ENCODE peak calls at places on chromosomes 1 and 21, in four cellular contexts. One of them, this sample, is unnamed.

GRCh38 chr1:210085359-210085758 is 147.2 kb upstream of the SERTAD4 start:
- DNase-seq in CD4-positive, alpha-beta T cell: no peak
- DNase-seq in fibroblast of lung: no peak
- DNase-seq in ovary: no peak
- DNase-seq in this sample: no peak

GRCh38 chr1:20061866-20062265 is 8.1 kb upstream of the PLA2G5 start:
- DNase-seq in fibroblast of lung: peak
- DNase-seq in CD4-positive, alpha-beta T cell: no peak
- DNase-seq in ovary: no peak
- DNase-seq in this sample: no peak

GRCh38 chr1:172320723-172321122 is 99.8 kb upstream of the C1orf105 start:
- DNase-seq in fibroblast of lung: peak
- DNase-seq in CD4-positive, alpha-beta T cell: no peak
- DNase-seq in ovary: no peak
- DNase-seq in this sample: no peak

GRCh38 chr1:227774721-227775665 is 39.8 kb downstream of the SNAP47 start:
- DNase-seq in ovary: peak
- DNase-seq in fibroblast of lung: peak
- DNase-seq in CD4-positive, alpha-beta T cell: no peak
- DNase-seq in this sample: no peak

GRCh38 chr1:27591622-27592021 is 12.3 kb downstream of the AHDC1 start:
- DNase-seq in ovary: no peak
- DNase-seq in CD4-positive, alpha-beta T cell: no peak
- DNase-seq in fibroblast of lung: peak
- DNase-seq in this sample: no peak

GRCh38 chr1:224052767-224053166 is 61.1 kb upstream of the FBXO28 start:
- DNase-seq in CD4-positive, alpha-beta T cell: no peak
- DNase-seq in ovary: no peak
- DNase-seq in fibroblast of lung: peak
- DNase-seq in this sample: no peak

GRCh38 chr1:192477630-192478029 is 97.9 kb upstream of the RGS1 start:
- DNase-seq in ovary: no peak
- DNase-seq in fibroblast of lung: peak
- DNase-seq in CD4-positive, alpha-beta T cell: no peak
- DNase-seq in this sample: no peak

GRCh38 chr1:180270767-180271639 is 40.9 kb downstream of the LHX4 start:
- DNase-seq in CD4-positive, alpha-beta T cell: no peak
- DNase-seq in ovary: peak
- DNase-seq in fibroblast of lung: peak
- DNase-seq in this sample: no peak

GRCh38 chr1:210361665-210362064 is 33.0 kb downstream of the HHAT start:
- DNase-seq in fibroblast of lung: peak
- DNase-seq in CD4-positive, alpha-beta T cell: no peak
- DNase-seq in ovary: no peak
- DNase-seq in this sample: no peak

GRCh38 chr1:20401405-20402010 is 84.5 kb downstream of the CAMK2N1 start:
- DNase-seq in CD4-positive, alpha-beta T cell: no peak
- DNase-seq in fibroblast of lung: no peak
- DNase-seq in ovary: no peak
- DNase-seq in this sample: no peak

GRCh38 chr1:229295745-229296144 is 24.8 kb downstream of the RAB4A start:
- DNase-seq in fibroblast of lung: no peak
- DNase-seq in CD4-positive, alpha-beta T cell: no peak
- DNase-seq in ovary: no peak
- DNase-seq in this sample: no peak

GRCh38 chr1:33130297-33130696 is 49.3 kb downstream of the AZIN2 start:
- DNase-seq in ovary: no peak
- DNase-seq in CD4-positive, alpha-beta T cell: no peak
- DNase-seq in fibroblast of lung: peak
- DNase-seq in this sample: peak

GRCh38 chr21:34965200-34966174 is 83.6 kb downstream of the RUNX1 start:
- DNase-seq in CD4-positive, alpha-beta T cell: no peak
- DNase-seq in ovary: no peak
- DNase-seq in fibroblast of lung: peak
- DNase-seq in this sample: no peak

GRCh38 chr1:151846062-151846568 is 6.5 kb upstream of the C2CD4D start:
- DNase-seq in CD4-positive, alpha-beta T cell: no peak
- DNase-seq in fibroblast of lung: peak
- DNase-seq in ovary: no peak
- DNase-seq in this sample: no peak

GRCh38 chr1:155127105-155127671 is 488 bp upstream of the EFNA1 start:
- DNase-seq in fibroblast of lung: peak
- DNase-seq in ovary: peak
- DNase-seq in CD4-positive, alpha-beta T cell: no peak
- DNase-seq in this sample: no peak

GRCh38 chr1:89464008-89464407 is 60.6 kb upstream of the LRRC8B start:
- DNase-seq in CD4-positive, alpha-beta T cell: no peak
- DNase-seq in fibroblast of lung: no peak
- DNase-seq in ovary: no peak
- DNase-seq in this sample: no peak

GRCh38 chr1:226109829-226110248 is 47.3 kb downstream of the H3-3A start:
- DNase-seq in fibroblast of lung: peak
- DNase-seq in ovary: peak
- DNase-seq in CD4-positive, alpha-beta T cell: peak
- DNase-seq in this sample: peak

GRCh38 chr1:154970631-154971340 is at the start of gene SHC1:
- DNase-seq in CD4-positive, alpha-beta T cell: no peak
- DNase-seq in ovary: peak
- DNase-seq in fibroblast of lung: peak
- DNase-seq in this sample: no peak

GRCh38 chr21:33655591-33656221 is 13.4 kb downstream of the ITSN1 start:
- DNase-seq in fibroblast of lung: peak
- DNase-seq in ovary: no peak
- DNase-seq in CD4-positive, alpha-beta T cell: no peak
- DNase-seq in this sample: no peak

GRCh38 chr1:93013311-93014091 is 52.2 kb upstream of the DIPK1A start:
- DNase-seq in ovary: no peak
- DNase-seq in fibroblast of lung: peak
- DNase-seq in CD4-positive, alpha-beta T cell: no peak
- DNase-seq in this sample: no peak

GRCh38 chr21:43702785-43703067 is 16.2 kb upstream of the PDXK start:
- DNase-seq in ovary: no peak
- DNase-seq in CD4-positive, alpha-beta T cell: no peak
- DNase-seq in fibroblast of lung: peak
- DNase-seq in this sample: no peak

GRCh38 chr1:92854386-92854785 is 22.5 kb downstream of the RPL5 start:
- DNase-seq in CD4-positive, alpha-beta T cell: no peak
- DNase-seq in fibroblast of lung: no peak
- DNase-seq in ovary: no peak
- DNase-seq in this sample: no peak

GRCh38 chr1:228015276-228016180 is 8.7 kb downstream of the WNT3A start:
- DNase-seq in fibroblast of lung: peak
- DNase-seq in ovary: peak
- DNase-seq in CD4-positive, alpha-beta T cell: no peak
- DNase-seq in this sample: no peak

GRCh38 chr1:44251989-44252625 is 38.8 kb downstream of the DMAP1 start:
- DNase-seq in CD4-positive, alpha-beta T cell: no peak
- DNase-seq in ovary: no peak
- DNase-seq in fibroblast of lung: no peak
- DNase-seq in this sample: no peak

GRCh38 chr1:170388489-170388888 is 143.5 kb upstream of the GORAB start:
- DNase-seq in fibroblast of lung: no peak
- DNase-seq in ovary: no peak
- DNase-seq in CD4-positive, alpha-beta T cell: no peak
- DNase-seq in this sample: no peak

GRCh38 chr1:7108251-7108650 is 323.0 kb downstream of the CAMTA1 start:
- DNase-seq in ovary: no peak
- DNase-seq in CD4-positive, alpha-beta T cell: no peak
- DNase-seq in fibroblast of lung: no peak
- DNase-seq in this sample: no peak

GRCh38 chr1:33050221-33051076 is 13.8 kb upstream of the AK2 start:
- DNase-seq in fibroblast of lung: peak
- DNase-seq in CD4-positive, alpha-beta T cell: no peak
- DNase-seq in ovary: no peak
- DNase-seq in this sample: no peak

GRCh38 chr1:98325646-98326441 is 335.7 kb upstream of the SNX7 start:
- DNase-seq in fibroblast of lung: peak
- DNase-seq in ovary: no peak
- DNase-seq in CD4-positive, alpha-beta T cell: no peak
- DNase-seq in this sample: no peak

GRCh38 chr21:45294509-45295291 is 7.0 kb upstream of the POFUT2 start:
- DNase-seq in CD4-positive, alpha-beta T cell: no peak
- DNase-seq in ovary: peak
- DNase-seq in fibroblast of lung: peak
- DNase-seq in this sample: no peak

GRCh38 chr1:185265314-185265713 is 51.7 kb downstream of the IVNS1ABP start:
- DNase-seq in ovary: no peak
- DNase-seq in fibroblast of lung: no peak
- DNase-seq in CD4-positive, alpha-beta T cell: no peak
- DNase-seq in this sample: no peak

GRCh38 chr1:160607051-160608032 is 28.0 kb upstream of the CD84 start:
- DNase-seq in fibroblast of lung: peak
- DNase-seq in ovary: no peak
- DNase-seq in CD4-positive, alpha-beta T cell: peak
- DNase-seq in this sample: peak

GRCh38 chr1:74534241-74534640 is 21.8 kb upstream of the LRRC53 start:
- DNase-seq in ovary: no peak
- DNase-seq in CD4-positive, alpha-beta T cell: no peak
- DNase-seq in fibroblast of lung: peak
- DNase-seq in this sample: no peak

GRCh38 chr1:90964444-90965035 is 57.3 kb downstream of the ZNF644 start:
- DNase-seq in ovary: no peak
- DNase-seq in CD4-positive, alpha-beta T cell: no peak
- DNase-seq in fibroblast of lung: peak
- DNase-seq in this sample: no peak

GRCh38 chr1:243587823-243588560 is 262.1 kb downstream of the AKT3 start:
- DNase-seq in ovary: no peak
- DNase-seq in fibroblast of lung: no peak
- DNase-seq in CD4-positive, alpha-beta T cell: no peak
- DNase-seq in this sample: no peak

GRCh38 chr1:121538943-121539575 is 354.3 kb downstream of the SRGAP2C start:
- DNase-seq in ovary: no peak
- DNase-seq in CD4-positive, alpha-beta T cell: no peak
- DNase-seq in fibroblast of lung: no peak
- DNase-seq in this sample: no peak

GRCh38 chr1:186187601-186188000 is 187.5 kb downstream of the TPR start:
- DNase-seq in ovary: no peak
- DNase-seq in fibroblast of lung: no peak
- DNase-seq in CD4-positive, alpha-beta T cell: no peak
- DNase-seq in this sample: no peak

GRCh38 chr1:35288761-35289160 is 20.3 kb downstream of the ZMYM4 start:
- DNase-seq in fibroblast of lung: peak
- DNase-seq in CD4-positive, alpha-beta T cell: no peak
- DNase-seq in ovary: no peak
- DNase-seq in this sample: no peak

GRCh38 chr21:37909936-37910335 is 6.3 kb downstream of the KCNJ6 start:
- DNase-seq in fibroblast of lung: no peak
- DNase-seq in ovary: no peak
- DNase-seq in CD4-positive, alpha-beta T cell: no peak
- DNase-seq in this sample: no peak
- TF ChIP-seq CTCF in fibroblast of lung: no peak
- TF ChIP-seq CTCF in ovary: no peak
- TF ChIP-seq CTCF in CD4-positive, alpha-beta T cell: no peak
- TF ChIP-seq CTCF in this sample: no peak

GRCh38 chr1:164624393-164624792 is 65.4 kb downstream of the PBX1 start:
- DNase-seq in ovary: no peak
- DNase-seq in fibroblast of lung: no peak
- DNase-seq in CD4-positive, alpha-beta T cell: no peak
- DNase-seq in this sample: no peak
- TF ChIP-seq CTCF in ovary: no peak
- TF ChIP-seq CTCF in fibroblast of lung: no peak
- TF ChIP-seq CTCF in CD4-positive, alpha-beta T cell: no peak
- TF ChIP-seq CTCF in this sample: no peak

DNA sequence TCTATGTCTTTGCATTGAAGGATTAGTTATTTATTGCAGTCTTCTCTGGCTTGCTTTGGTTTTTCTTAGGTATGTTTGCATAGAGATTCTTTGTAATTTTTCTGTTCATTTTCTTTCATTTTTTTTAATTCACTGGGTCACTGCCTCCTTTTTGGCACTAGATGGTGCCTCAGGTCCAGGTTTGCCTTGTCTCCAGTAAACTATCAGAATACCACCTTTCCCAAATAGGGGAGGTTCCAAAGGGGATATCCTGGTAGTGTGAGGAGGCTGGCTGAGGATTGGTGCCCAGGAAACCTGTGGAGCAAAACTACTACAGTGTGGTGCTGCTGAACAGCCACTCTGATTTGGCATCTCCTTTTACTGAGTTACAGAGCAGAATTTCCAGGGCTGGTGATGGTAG is 257.1 kb downstream of the KCTD3 start:
- DNase-seq in CD4-positive, alpha-beta T cell: no peak
- DNase-seq in ovary: no peak
- DNase-seq in fibroblast of lung: peak
- DNase-seq in this sample: no peak
- TF ChIP-seq CTCF in CD4-positive, alpha-beta T cell: no peak
- TF ChIP-seq CTCF in ovary: no peak
- TF ChIP-seq CTCF in fibroblast of lung: peak
- TF ChIP-seq CTCF in this sample: no peak

GRCh38 chr1:54871275-54872040 is 15.5 kb downstream of the DHCR24 start:
- DNase-seq in CD4-positive, alpha-beta T cell: no peak
- DNase-seq in fibroblast of lung: no peak
- DNase-seq in ovary: peak
- DNase-seq in this sample: no peak

GRCh38 chr1:54870869-54871268 is 16.1 kb downstream of the DHCR24 start:
- DNase-seq in ovary: no peak
- DNase-seq in fibroblast of lung: no peak
- DNase-seq in CD4-positive, alpha-beta T cell: no peak
- DNase-seq in this sample: no peak

GRCh38 chr1:54874079-54874830 is 12.7 kb downstream of the DHCR24 start:
- DNase-seq in fibroblast of lung: no peak
- DNase-seq in ovary: no peak
- DNase-seq in CD4-positive, alpha-beta T cell: no peak
- DNase-seq in this sample: no peak

GRCh38 chr1:54869173-54869851 is 17.7 kb downstream of the DHCR24 start:
- DNase-seq in CD4-positive, alpha-beta T cell: no peak
- DNase-seq in ovary: no peak
- DNase-seq in fibroblast of lung: no peak
- DNase-seq in this sample: no peak

GRCh38 chr1:54872041-54872342 is 15.0 kb downstream of the DHCR24 start:
- DNase-seq in fibroblast of lung: no peak
- DNase-seq in ovary: no peak
- DNase-seq in CD4-positive, alpha-beta T cell: no peak
- DNase-seq in this sample: no peak
- TF ChIP-seq CTCF in fibroblast of lung: no peak
- TF ChIP-seq CTCF in ovary: no peak
- TF ChIP-seq CTCF in CD4-positive, alpha-beta T cell: no peak
- TF ChIP-seq CTCF in this sample: no peak

GRCh38 chr1:153428790-153429189 is 12.5 kb downstream of the S100A7A start:
- DNase-seq in ovary: no peak
- DNase-seq in fibroblast of lung: no peak
- DNase-seq in CD4-positive, alpha-beta T cell: no peak
- DNase-seq in this sample: no peak
- TF ChIP-seq CTCF in ovary: no peak
- TF ChIP-seq CTCF in fibroblast of lung: no peak
- TF ChIP-seq CTCF in CD4-positive, alpha-beta T cell: no peak
- TF ChIP-seq CTCF in this sample: no peak

DNA sequence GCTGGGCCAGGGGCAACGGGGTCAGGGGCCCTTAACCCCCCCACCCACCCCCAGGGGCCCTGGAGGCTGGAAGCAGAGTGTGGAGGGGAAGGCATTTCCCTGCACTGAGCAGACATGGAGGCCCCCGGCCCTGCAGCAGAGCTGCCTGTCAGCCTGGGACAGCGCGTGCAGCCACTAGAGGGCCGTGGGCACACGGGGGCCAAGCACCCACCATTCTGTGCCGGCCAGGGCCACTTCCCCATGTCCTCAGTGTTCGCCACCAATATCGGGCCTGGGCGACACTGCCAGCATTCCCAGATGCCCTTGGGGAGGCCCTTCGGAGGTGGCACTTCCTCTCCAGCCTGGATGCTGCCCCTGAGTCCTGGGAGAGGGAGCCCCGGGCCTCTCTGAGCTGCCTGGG is 23.2 kb upstream of the ARHGEF16 start:
- DNase-seq in CD4-positive, alpha-beta T cell: no peak
- DNase-seq in fibroblast of lung: no peak
- DNase-seq in ovary: no peak
- DNase-seq in this sample: no peak
- TF ChIP-seq CTCF in CD4-positive, alpha-beta T cell: no peak
- TF ChIP-seq CTCF in fibroblast of lung: no peak
- TF ChIP-seq CTCF in ovary: no peak
- TF ChIP-seq CTCF in this sample: no peak

This sample was measured in natural killer cell.